ENCODE peak calls at places on chromosomes 11 and 22, in five cellular contexts. N, X, J, Y and A are unnamed samples.

GRCh38 chr22:32020117-32020516 is 22.9 kb upstream of the SLC5A1 start:
- DNase-seq in X (no peak), N (peak; percentile 74), Y (peak; percentile 82), J (peak; percentile 97), A (no peak)

GRCh38 chr11:119167933-119168332 is 592 bp upstream of the NLRX1 start:
- DNase-seq in X (no peak), Y (no peak), N (no peak), J (no peak), A (no peak)

GRCh38 chr11:104098555-104098954 is 62.1 kb downstream of the DDI1 start:
- DNase-seq in X (no peak), Y (no peak), J (no peak), N (no peak), A (no peak)

GRCh38 chr11:130523609-130524008 is 75.2 kb downstream of the ADAMTS15 start:
- DNase-seq in N (peak; percentile 84), X (no peak), J (no peak), Y (peak; percentile 89), A (no peak)

GRCh38 chr22:41919357-41920224 is 4.7 kb upstream of the SHISA8 start:
- DNase-seq in J (no peak), Y (peak; percentile 45), N (no peak), X (peak; percentile 90), A (peak; percentile 82)

GRCh38 chr22:23079814-23080521 is 9.6 kb downstream of the GNAZ start:
- DNase-seq in X (no peak), J (no peak), Y (no peak), N (no peak), A (no peak)

GRCh38 chr11:64285885-64286800 is 495 bp downstream of the GPR137 start:
- DNase-seq in J (no peak), N (no peak), Y (no peak), X (no peak), A (no peak)

GRCh38 chr11:66107600-66108151 is 37.6 kb downstream of the PACS1 start:
- DNase-seq in X (no peak), Y (no peak), J (no peak), N (peak; percentile 55), A (no peak)

GRCh38 chr11:72648737-72649136 is 25.5 kb downstream of the PDE2A start:
- DNase-seq in X (no peak), N (no peak), J (no peak), Y (no peak), A (no peak)

GRCh38 chr11:95451682-95452081 is 220.7 kb upstream of the SESN3 start:
- DNase-seq in J (peak; percentile 32), X (no peak), Y (peak; percentile 62), N (peak; percentile 86), A (no peak)

GRCh38 chr11:95584180-95584579 is 205.4 kb downstream of the FAM76B start:
- DNase-seq in Y (peak; percentile 20), J (no peak), N (peak; percentile 36), X (no peak), A (no peak)

GRCh38 chr11:3047637-3048036 is 9.6 kb downstream of the CARS1 start:
- DNase-seq in J (no peak), Y (no peak), X (no peak), N (no peak), A (no peak)

GRCh38 chr11:32391965-32392553 is 43.3 kb downstream of the WT1 start:
- DNase-seq in N (peak; percentile 97), J (no peak), X (no peak), Y (peak; percentile 77), A (no peak)

GRCh38 chr11:66745356-66746235 is 16.6 kb upstream of the SPTBN2 start:
- DNase-seq in N (no peak), J (no peak), Y (no peak), X (peak; percentile 68), A (peak; percentile 44)

GRCh38 chr11:87215236-87215635 is 177.5 kb downstream of the TMEM135 start:
- DNase-seq in N (no peak), X (no peak), J (no peak), Y (no peak), A (no peak)

GRCh38 chr11:103281301-103281700 is 172.1 kb downstream of the DYNC2H1 start:
- DNase-seq in Y (no peak), N (no peak), J (no peak), X (no peak), A (no peak)

GRCh38 chr11:67252831-67253239 is 13.4 kb upstream of the GRK2 start:
- DNase-seq in J (no peak), X (no peak), Y (peak; percentile 50), N (peak; percentile 63), A (no peak)

GRCh38 chr11:70034740-70035365 is 43.3 kb upstream of the ANO1 start:
- DNase-seq in J (no peak), N (no peak), Y (no peak), X (no peak), A (no peak)

GRCh38 chr11:130131957-130132850 is 27.4 kb upstream of the ST14 start:
- DNase-seq in N (peak; percentile 81), X (peak; percentile 80), Y (peak; percentile 73), J (no peak), A (no peak)

GRCh38 chr11:58926695-58927094 is 12.6 kb upstream of the GLYATL1 start:
- DNase-seq in X (no peak), J (peak; percentile 88), N (peak; percentile 28), Y (peak; percentile 60), A (no peak)

GRCh38 chr11:116601734-116602636 is 170.8 kb downstream of the BUD13 start:
- DNase-seq in N (peak; percentile 63), Y (no peak), X (no peak), J (no peak), A (no peak)

GRCh38 chr11:86938900-86939880 is 16.0 kb downstream of the FZD4 start:
- DNase-seq in N (peak; percentile 80), X (peak; percentile 44), Y (peak; percentile 59), J (no peak), A (no peak)

DNA sequence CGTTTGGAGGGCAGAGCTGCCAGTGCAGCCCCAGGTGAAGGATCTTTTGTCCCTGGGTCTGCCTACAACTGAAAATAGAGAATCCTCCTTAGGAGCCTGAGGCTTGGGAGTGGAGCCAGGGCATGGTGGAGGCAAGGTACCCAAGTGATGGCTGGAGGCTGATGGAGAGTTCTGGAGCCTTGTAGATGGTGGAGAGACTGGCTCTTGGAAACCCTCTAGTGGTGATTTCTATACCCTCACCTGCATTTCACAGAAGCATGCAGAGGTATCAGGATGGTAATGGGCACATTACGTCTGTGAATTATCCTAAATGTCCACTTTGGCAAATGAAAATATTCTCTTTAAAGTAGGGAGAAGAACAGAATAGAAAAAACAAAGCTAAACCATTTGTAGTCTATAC is 44.4 kb downstream of the INSC start:
- DNase-seq in N (peak; percentile 51), J (no peak), Y (peak; percentile 42), X (peak; percentile 28), A (no peak)
- TF ChIP-seq CTCF in N (peak; percentile 69), J (peak; percentile 84), Y (peak; percentile 64), X (no peak), A (no peak)

GRCh38 chr11:17890333-17890732 is 122.5 kb downstream of the SERGEF start:
- DNase-seq in N (peak; percentile 7), Y (no peak), X (no peak), J (no peak), A (no peak)
- TF ChIP-seq CTCF in N (peak; percentile 34), Y (peak; percentile 16), X (no peak), J (peak; percentile 28), A (no peak)

DNA sequence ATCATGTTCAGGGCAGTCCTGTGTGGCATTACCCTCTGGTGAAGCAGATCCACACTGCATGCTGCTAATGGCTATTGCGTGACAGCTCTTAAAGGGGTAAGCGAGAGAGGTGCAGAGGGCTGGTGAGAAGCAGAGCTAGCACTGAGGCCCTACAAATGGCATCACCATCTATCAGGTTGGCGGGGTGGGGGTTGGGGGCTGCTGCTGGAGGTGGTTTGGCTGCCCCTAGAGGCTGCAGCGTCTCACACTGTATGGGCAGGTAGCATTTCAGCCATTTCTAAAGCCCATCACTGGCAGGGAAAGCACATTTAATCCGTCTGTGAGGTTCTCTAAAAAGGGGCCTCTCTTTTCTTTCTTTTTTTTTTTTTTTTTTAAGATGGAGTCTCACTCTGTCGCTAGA is 16.8 kb upstream of the TMA7B start:
- DNase-seq in Y (no peak), J (no peak), X (no peak), N (no peak), A (no peak)
- TF ChIP-seq CTCF in Y (no peak), J (no peak), X (no peak), N (peak; percentile 0), A (no peak)

DNA sequence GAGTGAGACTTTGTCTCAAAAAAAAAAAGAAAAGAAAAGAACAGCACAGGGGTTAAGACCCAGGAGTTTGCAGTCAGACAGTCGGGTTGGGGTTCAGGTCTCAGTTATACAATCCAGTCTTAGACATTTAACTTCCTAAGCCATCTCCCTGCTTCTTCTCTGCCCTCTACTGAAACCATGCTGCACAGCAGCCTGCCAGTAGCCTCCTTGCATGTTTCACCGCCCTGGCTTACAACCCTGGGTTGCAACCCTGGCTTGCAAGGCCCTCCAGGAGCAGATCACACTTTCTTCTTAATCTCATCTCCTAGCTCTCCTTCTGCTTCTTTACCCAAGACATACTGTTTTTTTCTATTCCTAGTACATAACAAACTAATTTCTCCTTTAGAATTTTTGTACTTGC is 5.9 kb upstream of the B3GAT3 start:
- DNase-seq in Y (no peak), X (no peak), N (no peak), J (no peak), A (no peak)
- TF ChIP-seq CTCF in Y (no peak), X (no peak), N (peak; percentile 9), J (peak; percentile 17), A (no peak)

DNA sequence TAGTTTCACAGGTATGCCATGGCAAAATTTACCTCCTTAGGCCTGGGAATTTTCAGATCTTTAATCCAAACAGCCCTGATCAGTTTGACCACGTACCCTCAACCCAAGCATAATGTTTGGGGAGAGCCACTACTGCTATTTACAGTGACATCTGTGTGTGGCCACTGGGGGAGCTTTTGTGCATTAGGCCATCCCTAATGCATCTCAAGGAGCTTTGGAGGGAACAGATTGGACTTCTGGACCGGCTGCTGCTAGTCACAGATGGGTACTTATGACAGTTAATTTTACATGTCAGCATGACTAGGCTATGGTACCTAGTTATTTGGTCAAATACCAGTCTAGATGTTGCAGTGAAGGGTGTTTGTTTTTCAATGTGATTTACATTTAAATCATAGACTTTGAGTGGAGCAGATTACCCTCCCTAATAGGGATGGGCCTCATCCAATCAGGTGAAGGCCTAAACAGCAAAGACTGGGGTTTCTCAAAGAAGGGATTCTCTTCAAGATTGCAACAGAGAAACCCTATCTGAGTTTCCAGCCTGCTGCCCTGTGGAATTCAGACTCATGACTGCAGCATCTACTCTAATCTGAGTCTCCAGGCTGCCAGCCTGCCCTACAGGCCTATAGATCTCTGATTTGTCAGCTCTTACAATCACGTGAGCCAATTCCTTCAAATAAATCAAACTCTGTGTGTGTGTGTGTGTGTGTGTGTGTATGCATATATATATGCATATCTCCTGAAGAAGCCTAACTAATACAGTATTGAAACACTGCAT is 37.9 kb upstream of the GALNT18 start:
- DNase-seq in X (no peak), N (no peak), Y (no peak), J (no peak), A (no peak)
- TF ChIP-seq CTCF in X (peak; percentile 13), N (no peak), Y (peak; percentile 17), J (peak; percentile 37), A (no peak)

GRCh38 chr22:29524440-29525191 is 28.9 kb downstream of the THOC5 start:
- DNase-seq in J (no peak), X (peak; percentile 55), N (peak; percentile 35), Y (no peak), A (peak; percentile 33)
- TF ChIP-seq CTCF in J (peak; percentile 60), X (peak; percentile 37), N (peak; percentile 38), Y (peak; percentile 47), A (no peak)